ENCODE peak calls at places on chromosome 5, in four cellular contexts. K is heart right ventricle, J is uterus, M is breast epithelium. Z is an unnamed sample.

GRCh38 chr5:174317261-174317894 is 271.9 kb downstream of the NSG2 start:
- DNase-seq in K (no peak), J (no peak), M (peak), Z (no peak)

GRCh38 chr5:135834639-135835529 is at the start of gene SLC25A48:
- DNase-seq in K (peak), J (no peak), M (no peak), Z (no peak)

GRCh38 chr5:11563822-11564221 is 340.4 kb downstream of the CTNND2 start:
- DNase-seq in K (no peak), J (no peak), M (no peak), Z (no peak)

GRCh38 chr5:132260051-132260450 is 2.6 kb downstream of the PDLIM4 start:
- DNase-seq in K (peak), J (no peak), M (no peak), Z (no peak)

GRCh38 chr5:174271316-174271715 is 225.8 kb downstream of the NSG2 start:
- DNase-seq in K (no peak), J (no peak), M (no peak), Z (no peak)

GRCh38 chr5:74673011-74673790 is 11.8 kb upstream of the HEXB start:
- DNase-seq in K (peak), J (no peak), M (no peak), Z (no peak)

GRCh38 chr5:113759505-113760145 is 246.1 kb downstream of the YTHDC2 start:
- DNase-seq in K (no peak), J (no peak), M (no peak), Z (no peak)

GRCh38 chr5:179732918-179733763 is 519 bp downstream of the MAML1 start:
- DNase-seq in K (peak), J (peak), M (no peak), Z (peak)

GRCh38 chr5:565782-566445 is 41.7 kb upstream of the SLC9A3 start:
- DNase-seq in K (no peak), J (no peak), M (no peak), Z (no peak)

GRCh38 chr5:130874861-130875419 is 290.1 kb downstream of the HINT1 start:
- DNase-seq in K (no peak), J (no peak), M (no peak), Z (no peak)

GRCh38 chr5:124231240-124231639 is 515.2 kb downstream of the ZNF608 start:
- DNase-seq in K (no peak), J (no peak), M (no peak), Z (no peak)

GRCh38 chr5:86977185-86977584 is 290.5 kb upstream of the RASA1 start:
- DNase-seq in K (peak), J (no peak), M (no peak), Z (no peak)

GRCh38 chr5:92907914-92908606 is 673.0 kb downstream of the NR2F1-AS1 start:
- DNase-seq in K (no peak), J (no peak), M (no peak), Z (no peak)

GRCh38 chr5:132497488-132497997 is 7.0 kb upstream of the IRF1 start:
- DNase-seq in K (peak), J (peak), M (no peak), Z (peak)

GRCh38 chr5:179290681-179291540 is 54.4 kb downstream of the ADAMTS2 start:
- DNase-seq in K (no peak), J (peak), M (no peak), Z (no peak)

GRCh38 chr5:38104497-38105230 is 153.7 kb upstream of the EGFLAM start:
- DNase-seq in K (no peak), J (no peak), M (no peak), Z (no peak)

GRCh38 chr5:139884144-139884543 is 88.5 kb downstream of the PSD2 start:
- DNase-seq in K (peak), J (no peak), M (no peak), Z (no peak)

GRCh38 chr5:108148715-108149139 is 233.2 kb downstream of the FBXL17 start:
- DNase-seq in K (no peak), J (no peak), M (no peak), Z (no peak)

GRCh38 chr5:128579111-128579510 is 41.1 kb upstream of the FBN2 start:
- DNase-seq in K (no peak), J (no peak), M (no peak), Z (no peak)

GRCh38 chr5:79971156-79971555 is 19.9 kb downstream of the MTX3 start:
- DNase-seq in K (no peak), J (no peak), M (no peak), Z (no peak)

GRCh38 chr5:57219386-57219785 is 45.5 kb downstream of the GPBP1 start:
- DNase-seq in K (no peak), J (no peak), M (no peak), Z (no peak)

GRCh38 chr5:66443462-66444130 is 152.6 kb upstream of the MAST4 start:
- DNase-seq in K (no peak), J (no peak), M (no peak), Z (no peak)

GRCh38 chr5:50727149-50727496 is 60.7 kb downstream of the PARP8 start:
- DNase-seq in K (no peak), J (peak), M (no peak), Z (no peak)

DNA sequence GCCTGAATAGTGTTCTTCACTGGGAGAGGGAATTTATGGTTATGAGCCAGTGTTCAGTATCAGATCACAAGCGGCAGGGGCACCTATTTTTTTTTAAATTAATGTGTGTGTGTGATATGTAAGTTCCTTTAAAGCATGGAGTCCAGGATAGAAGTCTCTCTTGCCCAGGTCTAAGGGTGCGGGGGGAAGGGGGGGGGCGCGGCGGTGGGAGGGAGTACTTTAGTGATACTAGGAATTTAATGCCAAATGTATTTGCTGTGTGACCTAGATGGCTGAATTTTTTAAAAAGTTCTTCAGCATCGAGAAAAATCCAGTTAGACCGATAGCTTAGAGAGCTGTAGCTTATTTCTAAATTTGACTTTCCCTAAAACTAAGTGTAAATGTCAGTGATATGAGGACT is 1.5 kb upstream of the FCHO2 start:
- DNase-seq in K (no peak), J (no peak), M (no peak), Z (no peak)
- H3K27ac ChIP-seq in K (peak), J (peak), M (peak), Z (peak)

GRCh38 chr5:169762338-169763095 is 125.4 kb downstream of the DOCK2 start:
- DNase-seq in K (no peak), J (no peak), M (no peak), Z (no peak)

GRCh38 chr5:169765176-169765575 is 128.1 kb downstream of the DOCK2 start:
- DNase-seq in K (no peak), J (no peak), M (no peak), Z (no peak)

GRCh38 chr5:169765597-169765996 is 128.5 kb downstream of the DOCK2 start:
- DNase-seq in K (no peak), J (no peak), M (no peak), Z (no peak)

GRCh38 chr5:169760229-169760628 is 123.2 kb downstream of the DOCK2 start:
- DNase-seq in K (no peak), J (no peak), M (no peak), Z (no peak)

DNA sequence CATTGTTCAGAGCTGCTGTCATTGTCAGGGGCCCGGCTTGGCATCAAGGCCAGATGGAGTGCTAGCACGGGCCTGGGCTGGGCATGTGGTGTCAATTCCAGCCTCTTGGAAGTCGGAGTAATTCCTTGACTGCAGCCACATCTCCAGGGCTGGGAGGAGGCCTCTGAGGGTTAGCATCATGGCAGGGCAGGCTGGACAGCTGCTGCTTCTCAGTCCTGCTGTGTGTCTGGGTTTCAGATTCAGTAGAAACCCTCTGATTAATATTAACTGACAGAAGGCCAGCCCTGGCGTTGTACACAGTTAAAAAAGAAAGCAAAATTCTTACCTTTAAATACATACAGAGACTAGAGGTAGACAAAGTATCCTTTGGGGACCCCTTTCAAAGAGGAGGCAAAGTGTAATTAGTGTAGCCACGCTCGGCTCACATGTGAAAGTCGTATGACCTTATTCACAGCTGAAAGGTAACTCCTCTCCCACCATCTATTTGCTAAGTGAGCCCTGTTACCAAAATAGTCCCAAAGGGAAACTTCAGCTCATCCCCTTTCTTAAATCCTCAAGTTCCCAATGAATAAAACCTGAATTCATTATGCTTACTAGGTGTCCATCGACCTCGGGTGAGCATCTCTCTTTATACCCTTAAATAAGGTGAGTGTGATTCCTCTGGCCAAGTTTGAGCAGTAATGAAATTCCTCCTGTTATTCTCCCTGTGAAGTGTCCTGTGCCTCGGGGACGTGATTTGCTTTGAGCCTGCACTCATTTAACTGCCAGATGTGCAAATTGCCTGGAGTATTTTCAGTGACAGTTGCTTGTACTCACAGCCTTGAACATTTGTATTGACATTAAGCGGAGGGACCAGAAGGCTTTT is 126.6 kb downstream of the DOCK2 start:
- DNase-seq in K (no peak), J (no peak), M (no peak), Z (no peak)
- H3K27ac ChIP-seq in K (no peak), J (no peak), M (peak), Z (no peak)

GRCh38 chr5:141496038-141496437 is 7.2 kb downstream of the PCDHGC5 start:
- DNase-seq in K (no peak), J (no peak), M (no peak), Z (no peak)

GRCh38 chr5:141492168-141492885 is 3.4 kb downstream of the PCDHGC5 start:
- DNase-seq in K (no peak), J (no peak), M (no peak), Z (no peak)

GRCh38 chr5:141494761-141495455 is 6.0 kb downstream of the PCDHGC5 start:
- DNase-seq in K (no peak), J (no peak), M (no peak), Z (no peak)

GRCh38 chr5:141493500-141494422 is 4.9 kb downstream of the PCDHGC5 start:
- DNase-seq in K (no peak), J (no peak), M (no peak), Z (no peak)

GRCh38 chr5:141495456-141495811 is 6.6 kb downstream of the PCDHGC5 start:
- DNase-seq in K (no peak), J (no peak), M (no peak), Z (no peak)
- H3K27ac ChIP-seq in K (peak), J (no peak), M (peak), Z (no peak)

GRCh38 chr5:33277061-33277460 is 163.7 kb upstream of the TARS1 start:
- DNase-seq in K (no peak), J (no peak), M (no peak), Z (no peak)
- H3K27ac ChIP-seq in K (no peak), J (no peak), M (no peak), Z (no peak)

DNA sequence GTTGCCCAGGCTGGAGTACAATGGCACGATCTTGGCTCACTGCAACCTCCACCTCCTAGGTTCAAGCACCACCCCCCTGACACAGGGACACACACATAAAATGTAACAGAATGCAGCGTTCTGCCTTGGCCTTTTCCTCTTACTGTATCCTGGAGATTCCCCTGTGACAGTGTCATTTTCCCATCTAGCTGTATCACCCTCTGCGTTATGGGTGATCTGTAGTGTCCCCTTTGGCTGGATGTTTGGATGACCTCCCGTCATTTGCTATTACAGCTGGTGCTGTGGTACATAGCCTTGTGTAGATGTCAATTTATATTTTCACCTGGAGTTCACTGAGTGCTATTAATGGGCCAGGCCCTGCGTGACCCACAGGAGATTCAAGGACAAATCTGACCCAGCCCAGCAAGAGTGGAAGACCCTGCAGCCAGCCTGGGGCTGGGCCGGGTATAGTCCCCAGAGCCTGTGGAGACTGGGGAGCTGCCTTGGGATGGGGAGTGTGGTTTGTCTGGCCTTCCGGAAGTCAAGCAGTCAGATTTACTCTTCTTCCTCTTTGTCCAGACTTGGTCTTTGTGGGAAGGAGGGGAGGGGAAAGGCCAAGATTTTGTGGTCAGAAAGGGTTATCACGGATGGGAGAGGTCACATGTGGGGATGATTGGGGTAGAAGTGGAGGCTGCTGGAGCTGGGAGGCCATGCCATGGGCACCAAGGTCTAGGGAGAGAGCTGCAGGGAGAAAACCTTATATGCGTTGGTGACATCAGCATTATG is 43.6 kb downstream of the ERGIC1 start:
- DNase-seq in K (no peak), J (no peak), M (no peak), Z (no peak)
- H3K27ac ChIP-seq in K (peak), J (peak), M (peak), Z (peak)

Z was measured in right atrium auricular region.